ENCODE peak calls at places on chromosomes 12 and 14, in eight cellular contexts. J is neural progenitor cell, O is fibroblast of the aortic adventitia, F is GM12865, N is transverse colon, P is endodermal cell, C is heart left ventricle, X is adipocyte. S is an unnamed sample.

GRCh38 chr14:76998777-76999366 is 29.6 kb downstream of the IRF2BPL start:
- DNase-seq in O (no peak), F (no peak), J (no peak), P (no peak), X (no peak), C (no peak), N (no peak), S (no peak)

GRCh38 chr14:71720978-71721624 is 211.1 kb upstream of the RGS6 start:
- DNase-seq in C (no peak), P (peak; percentile 89), J (peak; percentile 78), N (peak; percentile 14), F (peak; percentile 66), X (peak; percentile 70), O (peak; percentile 89), S (peak; percentile 90)

GRCh38 chr12:33180921-33181320 is 258.7 kb downstream of the SYT10 start:
- DNase-seq in X (no peak), C (no peak), J (no peak), O (no peak), F (no peak), N (no peak), P (no peak), S (no peak)

GRCh38 chr12:26554332-26554731 is 278.7 kb downstream of the ITPR2 start:
- DNase-seq in X (no peak), F (peak; percentile 41), P (no peak), O (no peak), J (no peak), C (no peak), N (no peak), S (no peak)

GRCh38 chr14:68941820-68942219 is 37.3 kb downstream of the ACTN1 start:
- DNase-seq in C (peak; percentile 73), F (no peak), X (peak; percentile 85), O (peak; percentile 56), J (peak; percentile 68), P (peak; percentile 95), N (peak; percentile 53), S (peak; percentile 92)

GRCh38 chr12:121812320-121812871 is 8.6 kb downstream of the SETD1B start:
- DNase-seq in J (peak; percentile 88), X (peak; percentile 80), P (peak; percentile 97), N (peak; percentile 83), F (peak; percentile 48), O (peak; percentile 79), C (peak; percentile 79), S (peak; percentile 68)

GRCh38 chr12:123150273-123150803 is 552 bp downstream of the PITPNM2 start:
- DNase-seq in J (peak; percentile 16), X (no peak), N (peak; percentile 31), F (no peak), P (peak; percentile 77), O (no peak), C (peak; percentile 65), S (no peak)

GRCh38 chr14:31987691-31988090 is 89.4 kb upstream of the ARHGAP5 start:
- DNase-seq in J (no peak), C (no peak), O (no peak), P (no peak), X (no peak), N (no peak), F (no peak), S (no peak)

GRCh38 chr12:104276192-104277131 is 27.1 kb upstream of the EID3 start:
- DNase-seq in P (no peak), N (no peak), O (no peak), J (no peak), C (no peak), F (peak; percentile 60), X (no peak), S (no peak)

GRCh38 chr12:93195511-93195910 is 182.2 kb upstream of the NUDT4 start:
- DNase-seq in F (no peak), P (no peak), C (no peak), O (no peak), J (no peak), N (no peak), X (no peak), S (no peak)

GRCh38 chr12:101078881-101079280 is 131.2 kb downstream of the SLC5A8 start:
- DNase-seq in O (no peak), F (no peak), P (no peak), C (no peak), X (no peak), J (no peak), N (no peak), S (no peak)

GRCh38 chr12:65557425-65558167 is 266.7 kb upstream of the HMGA2 start:
- DNase-seq in X (no peak), C (no peak), P (no peak), O (peak; percentile 51), F (no peak), N (no peak), J (no peak), S (peak; percentile 49)

GRCh38 chr12:132852496-132852895 is 23.8 kb upstream of the GOLGA3 start:
- DNase-seq in X (no peak), F (no peak), C (no peak), O (no peak), P (no peak), N (no peak), J (no peak), S (no peak)

GRCh38 chr14:55835985-55836384 is 256.0 kb downstream of the KTN1 start:
- DNase-seq in O (no peak), N (no peak), F (no peak), C (no peak), J (no peak), X (no peak), P (no peak), S (no peak)

GRCh38 chr14:55841625-55842024 is 261.6 kb downstream of the KTN1 start:
- DNase-seq in N (no peak), O (no peak), F (no peak), X (no peak), P (no peak), C (no peak), J (no peak), S (no peak)

GRCh38 chr14:55840821-55841220 is 260.8 kb downstream of the KTN1 start:
- DNase-seq in P (no peak), N (no peak), J (no peak), O (no peak), X (no peak), F (no peak), C (no peak), S (no peak)

GRCh38 chr14:55837467-55837866 is 257.5 kb downstream of the KTN1 start:
- DNase-seq in J (no peak), X (no peak), F (no peak), C (no peak), P (no peak), N (no peak), O (no peak), S (no peak)

DNA sequence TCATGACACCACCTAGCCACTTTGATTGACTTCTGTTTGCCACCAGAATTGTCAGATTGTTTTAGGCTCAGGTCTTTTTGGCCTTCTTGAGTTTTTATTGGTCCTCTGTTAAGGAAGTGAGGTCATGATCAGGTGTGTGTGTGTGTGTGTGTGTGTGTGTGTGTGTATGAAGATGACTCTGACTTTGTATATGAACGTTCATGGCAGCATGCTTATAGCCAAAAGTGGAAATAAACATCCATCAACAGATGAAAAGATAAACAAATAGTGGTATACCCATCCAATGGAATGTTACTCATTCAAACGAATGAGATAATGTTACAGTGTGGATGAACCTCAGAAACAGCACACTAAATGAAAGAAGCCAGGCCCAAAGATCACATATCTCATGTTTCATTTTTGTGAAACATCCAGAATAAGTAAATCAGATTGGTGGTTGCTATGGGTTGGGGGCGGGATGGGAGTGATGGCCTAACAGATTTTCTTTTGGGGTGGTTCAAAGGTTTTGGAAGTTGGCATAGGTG is 258.6 kb downstream of the KTN1 start:
- DNase-seq in X (no peak), P (no peak), F (no peak), J (no peak), N (no peak), C (no peak), O (no peak), S (no peak)
- H3K4me3 ChIP-seq in X (no peak overlapping the region), P (no peak overlapping the region), F (no peak overlapping the region), J (no peak overlapping the region), N (no peak overlapping the region), C (no peak overlapping the region), O (no peak overlapping the region), S (no peak overlapping the region)

GRCh38 chr12:95848575-95849388 is 10.0 kb upstream of the SNRPF start:
- DNase-seq in N (peak; percentile 14), J (peak; percentile 49), P (peak; percentile 81), C (no peak), X (peak; percentile 56), F (no peak), O (peak; percentile 69), S (peak; percentile 44)
- H3K4me3 ChIP-seq in N (no peak overlapping the region), J (no peak overlapping the region), P (no peak overlapping the region), C (no peak overlapping the region), X (no peak overlapping the region), F (no peak overlapping the region), O (no peak overlapping the region), S (no peak overlapping the region)

GRCh38 chr14:45377201-45377600 is 124.2 kb upstream of the MIS18BP1 start:
- DNase-seq in C (no peak), P (no peak), J (no peak), O (no peak), F (no peak), N (no peak), X (no peak), S (no peak)
- H3K4me3 ChIP-seq in C (no peak overlapping the region), P (no peak overlapping the region), J (no peak overlapping the region), O (no peak overlapping the region), F (no peak overlapping the region), N (no peak overlapping the region), X (no peak overlapping the region), S (no peak overlapping the region)

GRCh38 chr12:50203691-50204090 is 36.5 kb upstream of the CERS5 start:
- DNase-seq in C (no peak), J (no peak), F (no peak), X (no peak), O (no peak), N (no peak), P (no peak), S (no peak)

GRCh38 chr12:50198829-50199228 is 31.7 kb upstream of the CERS5 start:
- DNase-seq in X (no peak), O (no peak), P (no peak), J (no peak), C (no peak), N (no peak), F (no peak), S (no peak)

GRCh38 chr12:50201987-50202521 is 34.9 kb upstream of the CERS5 start:
- DNase-seq in P (peak; percentile 77), C (no peak), X (peak; percentile 65), J (no peak), N (peak; percentile 36), F (no peak), O (peak; percentile 73), S (peak; percentile 79)

GRCh38 chr12:50197297-50197727 is 30.1 kb upstream of the CERS5 start:
- DNase-seq in J (no peak), C (no peak), O (peak; percentile 59), X (no peak), F (no peak), P (no peak), N (no peak), S (peak; percentile 81)

DNA sequence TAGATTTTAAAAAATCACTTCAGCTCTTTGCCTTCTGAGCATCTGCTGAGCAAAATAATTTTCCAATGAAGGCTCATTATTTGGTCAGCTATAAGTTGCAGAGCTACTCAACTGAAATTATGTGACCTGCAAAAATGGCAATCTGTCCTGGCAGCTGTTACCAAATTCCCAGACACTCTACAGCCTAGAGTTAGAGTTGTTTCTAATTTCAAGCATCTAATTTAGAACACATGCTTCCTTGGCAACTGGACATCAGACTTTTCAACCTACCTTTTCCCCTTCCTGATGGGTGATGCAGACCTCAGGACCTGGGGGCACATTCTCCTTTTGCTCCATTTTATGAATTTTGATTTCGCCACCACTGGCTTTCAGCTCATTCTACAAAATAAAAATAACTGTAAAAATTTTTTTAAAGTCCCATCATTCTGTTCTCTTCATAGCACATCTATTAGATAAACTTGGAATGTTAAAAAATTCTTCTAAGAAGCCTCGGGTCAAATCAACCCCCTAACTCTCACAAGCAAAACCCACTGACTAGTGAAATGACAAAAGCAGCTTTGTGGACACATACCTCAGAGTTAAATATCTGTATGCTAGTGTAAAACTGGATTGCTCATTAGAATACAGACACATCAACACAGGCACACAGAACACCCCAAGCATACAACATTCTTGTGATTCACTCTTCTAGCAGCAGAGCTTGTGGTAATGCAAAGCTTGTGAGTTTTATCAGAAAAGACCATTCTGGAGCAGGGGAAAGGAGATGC is 33.5 kb upstream of the CERS5 start:
- DNase-seq in O (peak; percentile 79), F (no peak), X (peak; percentile 75), P (no peak), C (no peak), J (no peak), N (no peak), S (peak; percentile 59)
- H3K4me3 ChIP-seq in O (no peak overlapping the region), F (no peak overlapping the region), X (no peak overlapping the region), P (no peak overlapping the region), C (no peak overlapping the region), J (no peak overlapping the region), N (no peak overlapping the region), S (no peak overlapping the region)